ENCODE peak calls at places on chromosomes 11 and 22, in eight cellular contexts. One of them, this sample, is unnamed.

GRCh38 chr22:48099251-48099650 is 1336.8 kb downstream of the TBC1D22A start:
- DNase-seq in activated CD4-positive, alpha-beta memory T cell treated with anti-CD3 and anti-CD28 coated beads for 36 hours: no peak
- DNase-seq in fibroblast of the aortic adventitia: no peak
- DNase-seq in nephron progenitor cell: no peak
- DNase-seq in cardiac septum: peak; percentile 14
- DNase-seq in GM13977: no peak
- DNase-seq in retinal pigment epithelial cell: no peak
- DNase-seq in NCI-H1092 treated with DMSO at 0.1 percent for 48 hours: no peak
- DNase-seq in this sample: no peak

GRCh38 chr11:36345084-36345511 is 49.0 kb downstream of the PRR5L start:
- DNase-seq in activated CD4-positive, alpha-beta memory T cell treated with anti-CD3 and anti-CD28 coated beads for 36 hours: no peak
- DNase-seq in fibroblast of the aortic adventitia: no peak
- DNase-seq in nephron progenitor cell: no peak
- DNase-seq in cardiac septum: no peak
- DNase-seq in GM13977: no peak
- DNase-seq in retinal pigment epithelial cell: no peak
- DNase-seq in NCI-H1092 treated with DMSO at 0.1 percent for 48 hours: no peak
- DNase-seq in this sample: no peak

GRCh38 chr11:11669447-11669846 is 47.6 kb upstream of the GALNT18 start:
- DNase-seq in activated CD4-positive, alpha-beta memory T cell treated with anti-CD3 and anti-CD28 coated beads for 36 hours: no peak
- DNase-seq in fibroblast of the aortic adventitia: no peak
- DNase-seq in nephron progenitor cell: no peak
- DNase-seq in cardiac septum: no peak
- DNase-seq in GM13977: no peak
- DNase-seq in retinal pigment epithelial cell: no peak
- DNase-seq in NCI-H1092 treated with DMSO at 0.1 percent for 48 hours: no peak
- DNase-seq in this sample: no peak

GRCh38 chr22:33851240-33851639 is 69.0 kb downstream of the LARGE1 start:
- DNase-seq in activated CD4-positive, alpha-beta memory T cell treated with anti-CD3 and anti-CD28 coated beads for 36 hours: no peak
- DNase-seq in fibroblast of the aortic adventitia: no peak
- DNase-seq in nephron progenitor cell: no peak
- DNase-seq in cardiac septum: no peak
- DNase-seq in GM13977: no peak
- DNase-seq in retinal pigment epithelial cell: no peak
- DNase-seq in NCI-H1092 treated with DMSO at 0.1 percent for 48 hours: no peak
- DNase-seq in this sample: no peak

GRCh38 chr22:27115410-27115809 is 458.0 kb downstream of the MIAT start:
- DNase-seq in activated CD4-positive, alpha-beta memory T cell treated with anti-CD3 and anti-CD28 coated beads for 36 hours: no peak
- DNase-seq in fibroblast of the aortic adventitia: no peak
- DNase-seq in nephron progenitor cell: no peak
- DNase-seq in cardiac septum: no peak
- DNase-seq in GM13977: no peak
- DNase-seq in retinal pigment epithelial cell: no peak
- DNase-seq in NCI-H1092 treated with DMSO at 0.1 percent for 48 hours: no peak
- DNase-seq in this sample: no peak

GRCh38 chr11:122505304-122506006 is 150.1 kb upstream of the UBASH3B start:
- DNase-seq in activated CD4-positive, alpha-beta memory T cell treated with anti-CD3 and anti-CD28 coated beads for 36 hours: peak; percentile 68
- DNase-seq in fibroblast of the aortic adventitia: peak; percentile 99
- DNase-seq in nephron progenitor cell: peak; percentile 84
- DNase-seq in cardiac septum: peak; percentile 80
- DNase-seq in GM13977: peak; percentile 62
- DNase-seq in retinal pigment epithelial cell: peak; percentile 32
- DNase-seq in NCI-H1092 treated with DMSO at 0.1 percent for 48 hours: peak; percentile 82
- DNase-seq in this sample: peak; percentile 3

GRCh38 chr11:19679952-19680823 is 32.4 kb upstream of the NAV2 start:
- DNase-seq in activated CD4-positive, alpha-beta memory T cell treated with anti-CD3 and anti-CD28 coated beads for 36 hours: no peak
- DNase-seq in fibroblast of the aortic adventitia: peak; percentile 99
- DNase-seq in nephron progenitor cell: no peak
- DNase-seq in cardiac septum: peak; percentile 92
- DNase-seq in GM13977: no peak
- DNase-seq in retinal pigment epithelial cell: peak; percentile 97
- DNase-seq in NCI-H1092 treated with DMSO at 0.1 percent for 48 hours: peak; percentile 10
- DNase-seq in this sample: no peak

GRCh38 chr11:99693941-99694492 is 673.3 kb downstream of the CNTN5 start:
- DNase-seq in activated CD4-positive, alpha-beta memory T cell treated with anti-CD3 and anti-CD28 coated beads for 36 hours: no peak
- DNase-seq in fibroblast of the aortic adventitia: peak; percentile 25
- DNase-seq in nephron progenitor cell: no peak
- DNase-seq in cardiac septum: no peak
- DNase-seq in GM13977: no peak
- DNase-seq in retinal pigment epithelial cell: peak; percentile 91
- DNase-seq in NCI-H1092 treated with DMSO at 0.1 percent for 48 hours: peak; percentile 1
- DNase-seq in this sample: no peak

GRCh38 chr22:43777204-43777671 is 34.9 kb downstream of the EFCAB6 start:
- DNase-seq in activated CD4-positive, alpha-beta memory T cell treated with anti-CD3 and anti-CD28 coated beads for 36 hours: no peak
- DNase-seq in fibroblast of the aortic adventitia: peak; percentile 69
- DNase-seq in nephron progenitor cell: no peak
- DNase-seq in cardiac septum: no peak
- DNase-seq in GM13977: no peak
- DNase-seq in retinal pigment epithelial cell: no peak
- DNase-seq in NCI-H1092 treated with DMSO at 0.1 percent for 48 hours: no peak
- DNase-seq in this sample: peak; percentile 21

GRCh38 chr22:24290459-24290858 is 19.8 kb downstream of the SPECC1L start:
- DNase-seq in activated CD4-positive, alpha-beta memory T cell treated with anti-CD3 and anti-CD28 coated beads for 36 hours: no peak
- DNase-seq in fibroblast of the aortic adventitia: peak; percentile 51
- DNase-seq in nephron progenitor cell: no peak
- DNase-seq in cardiac septum: no peak
- DNase-seq in GM13977: no peak
- DNase-seq in retinal pigment epithelial cell: no peak
- DNase-seq in NCI-H1092 treated with DMSO at 0.1 percent for 48 hours: no peak
- DNase-seq in this sample: no peak

GRCh38 chr11:77143405-77144020 is 15.5 kb downstream of the MYO7A start:
- DNase-seq in activated CD4-positive, alpha-beta memory T cell treated with anti-CD3 and anti-CD28 coated beads for 36 hours: no peak
- DNase-seq in fibroblast of the aortic adventitia: no peak
- DNase-seq in nephron progenitor cell: no peak
- DNase-seq in cardiac septum: no peak
- DNase-seq in GM13977: no peak
- DNase-seq in retinal pigment epithelial cell: no peak
- DNase-seq in NCI-H1092 treated with DMSO at 0.1 percent for 48 hours: no peak
- DNase-seq in this sample: no peak

GRCh38 chr11:36273110-36273509 is 16.1 kb downstream of the COMMD9 start:
- DNase-seq in activated CD4-positive, alpha-beta memory T cell treated with anti-CD3 and anti-CD28 coated beads for 36 hours: no peak
- DNase-seq in fibroblast of the aortic adventitia: no peak
- DNase-seq in nephron progenitor cell: no peak
- DNase-seq in cardiac septum: no peak
- DNase-seq in GM13977: no peak
- DNase-seq in retinal pigment epithelial cell: no peak
- DNase-seq in NCI-H1092 treated with DMSO at 0.1 percent for 48 hours: peak; percentile 78
- DNase-seq in this sample: peak; percentile 39

GRCh38 chr11:126518130-126518995 is 162.9 kb downstream of the ST3GAL4 start:
- DNase-seq in activated CD4-positive, alpha-beta memory T cell treated with anti-CD3 and anti-CD28 coated beads for 36 hours: no peak
- DNase-seq in fibroblast of the aortic adventitia: no peak
- DNase-seq in nephron progenitor cell: no peak
- DNase-seq in cardiac septum: no peak
- DNase-seq in GM13977: no peak
- DNase-seq in retinal pigment epithelial cell: no peak
- DNase-seq in NCI-H1092 treated with DMSO at 0.1 percent for 48 hours: no peak
- DNase-seq in this sample: no peak

GRCh38 chr11:68216171-68216938 is 3.3 kb upstream of the KMT5B start:
- DNase-seq in activated CD4-positive, alpha-beta memory T cell treated with anti-CD3 and anti-CD28 coated beads for 36 hours: no peak
- DNase-seq in fibroblast of the aortic adventitia: no peak
- DNase-seq in nephron progenitor cell: no peak
- DNase-seq in cardiac septum: no peak
- DNase-seq in GM13977: no peak
- DNase-seq in retinal pigment epithelial cell: no peak
- DNase-seq in NCI-H1092 treated with DMSO at 0.1 percent for 48 hours: no peak
- DNase-seq in this sample: peak; percentile 62

GRCh38 chr11:12876340-12876739 is 132.8 kb upstream of the RASSF10 start:
- DNase-seq in activated CD4-positive, alpha-beta memory T cell treated with anti-CD3 and anti-CD28 coated beads for 36 hours: no peak
- DNase-seq in fibroblast of the aortic adventitia: peak; percentile 45
- DNase-seq in nephron progenitor cell: no peak
- DNase-seq in cardiac septum: no peak
- DNase-seq in GM13977: no peak
- DNase-seq in retinal pigment epithelial cell: no peak
- DNase-seq in NCI-H1092 treated with DMSO at 0.1 percent for 48 hours: no peak
- DNase-seq in this sample: no peak

GRCh38 chr11:19275496-19275895 is 34.8 kb upstream of the E2F8 start:
- DNase-seq in activated CD4-positive, alpha-beta memory T cell treated with anti-CD3 and anti-CD28 coated beads for 36 hours: no peak
- DNase-seq in fibroblast of the aortic adventitia: no peak
- DNase-seq in nephron progenitor cell: no peak
- DNase-seq in cardiac septum: no peak
- DNase-seq in GM13977: no peak
- DNase-seq in retinal pigment epithelial cell: no peak
- DNase-seq in NCI-H1092 treated with DMSO at 0.1 percent for 48 hours: no peak
- DNase-seq in this sample: no peak

GRCh38 chr11:47186076-47186936 is at the start of gene PACSIN3:
- DNase-seq in activated CD4-positive, alpha-beta memory T cell treated with anti-CD3 and anti-CD28 coated beads for 36 hours: peak; percentile 52
- DNase-seq in fibroblast of the aortic adventitia: no peak
- DNase-seq in nephron progenitor cell: peak; percentile 75
- DNase-seq in cardiac septum: no peak
- DNase-seq in GM13977: peak; percentile 79
- DNase-seq in retinal pigment epithelial cell: no peak
- DNase-seq in NCI-H1092 treated with DMSO at 0.1 percent for 48 hours: no peak
- DNase-seq in this sample: no peak

GRCh38 chr11:118437046-118437735 is 899 bp downstream of the KMT2A start:
- DNase-seq in activated CD4-positive, alpha-beta memory T cell treated with anti-CD3 and anti-CD28 coated beads for 36 hours: peak; percentile 69
- DNase-seq in fibroblast of the aortic adventitia: peak; percentile 19
- DNase-seq in nephron progenitor cell: peak; percentile 54
- DNase-seq in cardiac septum: peak; percentile 76
- DNase-seq in GM13977: peak; percentile 32
- DNase-seq in retinal pigment epithelial cell: no peak
- DNase-seq in NCI-H1092 treated with DMSO at 0.1 percent for 48 hours: no peak
- DNase-seq in this sample: peak; percentile 58

GRCh38 chr11:23570828-23571227 is 710.6 kb upstream of the CCDC179 start:
- DNase-seq in activated CD4-positive, alpha-beta memory T cell treated with anti-CD3 and anti-CD28 coated beads for 36 hours: no peak
- DNase-seq in fibroblast of the aortic adventitia: peak; percentile 46
- DNase-seq in nephron progenitor cell: no peak
- DNase-seq in cardiac septum: no peak
- DNase-seq in GM13977: no peak
- DNase-seq in retinal pigment epithelial cell: peak; percentile 8
- DNase-seq in NCI-H1092 treated with DMSO at 0.1 percent for 48 hours: no peak
- DNase-seq in this sample: no peak

GRCh38 chr11:113249786-113250185 is 64.6 kb upstream of the TTC12 start:
- DNase-seq in activated CD4-positive, alpha-beta memory T cell treated with anti-CD3 and anti-CD28 coated beads for 36 hours: no peak
- DNase-seq in fibroblast of the aortic adventitia: no peak
- DNase-seq in nephron progenitor cell: no peak
- DNase-seq in cardiac septum: no peak
- DNase-seq in GM13977: no peak
- DNase-seq in retinal pigment epithelial cell: no peak
- DNase-seq in NCI-H1092 treated with DMSO at 0.1 percent for 48 hours: no peak
- DNase-seq in this sample: no peak

GRCh38 chr11:102171101-102171500 is 60.9 kb downstream of the YAP1 start:
- DNase-seq in activated CD4-positive, alpha-beta memory T cell treated with anti-CD3 and anti-CD28 coated beads for 36 hours: no peak
- DNase-seq in fibroblast of the aortic adventitia: peak; percentile 86
- DNase-seq in nephron progenitor cell: no peak
- DNase-seq in cardiac septum: no peak
- DNase-seq in GM13977: no peak
- DNase-seq in retinal pigment epithelial cell: peak; percentile 65
- DNase-seq in NCI-H1092 treated with DMSO at 0.1 percent for 48 hours: no peak
- DNase-seq in this sample: no peak

GRCh38 chr11:34180045-34180813 is 74.8 kb downstream of the NAT10 start:
- DNase-seq in activated CD4-positive, alpha-beta memory T cell treated with anti-CD3 and anti-CD28 coated beads for 36 hours: peak; percentile 30
- DNase-seq in fibroblast of the aortic adventitia: no peak
- DNase-seq in nephron progenitor cell: no peak
- DNase-seq in cardiac septum: no peak
- DNase-seq in GM13977: peak; percentile 62
- DNase-seq in retinal pigment epithelial cell: no peak
- DNase-seq in NCI-H1092 treated with DMSO at 0.1 percent for 48 hours: no peak
- DNase-seq in this sample: no peak

GRCh38 chr11:92866679-92867282 is 102.7 kb upstream of the MTNR1B start:
- DNase-seq in activated CD4-positive, alpha-beta memory T cell treated with anti-CD3 and anti-CD28 coated beads for 36 hours: no peak
- DNase-seq in fibroblast of the aortic adventitia: no peak
- DNase-seq in nephron progenitor cell: no peak
- DNase-seq in cardiac septum: no peak
- DNase-seq in GM13977: no peak
- DNase-seq in retinal pigment epithelial cell: no peak
- DNase-seq in NCI-H1092 treated with DMSO at 0.1 percent for 48 hours: no peak
- DNase-seq in this sample: no peak

GRCh38 chr11:38013157-38013556 is 1415.1 kb upstream of the RAG2 start:
- DNase-seq in activated CD4-positive, alpha-beta memory T cell treated with anti-CD3 and anti-CD28 coated beads for 36 hours: no peak
- DNase-seq in fibroblast of the aortic adventitia: no peak
- DNase-seq in nephron progenitor cell: no peak
- DNase-seq in cardiac septum: no peak
- DNase-seq in GM13977: no peak
- DNase-seq in retinal pigment epithelial cell: no peak
- DNase-seq in NCI-H1092 treated with DMSO at 0.1 percent for 48 hours: no peak
- DNase-seq in this sample: no peak

GRCh38 chr11:133928628-133929059 is 28.1 kb downstream of the IGSF9B start:
- DNase-seq in activated CD4-positive, alpha-beta memory T cell treated with anti-CD3 and anti-CD28 coated beads for 36 hours: peak; percentile 90
- DNase-seq in fibroblast of the aortic adventitia: peak; percentile 9
- DNase-seq in nephron progenitor cell: no peak
- DNase-seq in cardiac septum: no peak
- DNase-seq in GM13977: no peak
- DNase-seq in retinal pigment epithelial cell: no peak
- DNase-seq in NCI-H1092 treated with DMSO at 0.1 percent for 48 hours: no peak
- DNase-seq in this sample: peak; percentile 78

GRCh38 chr11:14619580-14619979 is 24.0 kb upstream of the PDE3B start:
- DNase-seq in activated CD4-positive, alpha-beta memory T cell treated with anti-CD3 and anti-CD28 coated beads for 36 hours: no peak
- DNase-seq in fibroblast of the aortic adventitia: no peak
- DNase-seq in nephron progenitor cell: no peak
- DNase-seq in cardiac septum: no peak
- DNase-seq in GM13977: no peak
- DNase-seq in retinal pigment epithelial cell: no peak
- DNase-seq in NCI-H1092 treated with DMSO at 0.1 percent for 48 hours: no peak
- DNase-seq in this sample: no peak

GRCh38 chr11:125075242-125075625 is 12.1 kb downstream of the SLC37A2 start:
- DNase-seq in activated CD4-positive, alpha-beta memory T cell treated with anti-CD3 and anti-CD28 coated beads for 36 hours: no peak
- DNase-seq in fibroblast of the aortic adventitia: no peak
- DNase-seq in nephron progenitor cell: no peak
- DNase-seq in cardiac septum: no peak
- DNase-seq in GM13977: no peak
- DNase-seq in retinal pigment epithelial cell: no peak
- DNase-seq in NCI-H1092 treated with DMSO at 0.1 percent for 48 hours: no peak
- DNase-seq in this sample: no peak